ENCODE peak calls at places on chromosomes 4 and X, in four cellular contexts. M is AG04450, R is spleen, Z is AG09319. H is an unnamed sample.

GRCh38 chrX:31209005-31209612 is 137.3 kb upstream of the FTHL17 start:
- DNase-seq in Z (no peak), R (no peak), M (no peak), H (peak)

GRCh38 chrX:12360991-12361598 is 222.8 kb downstream of the FRMPD4 start:
- DNase-seq in R (no peak), M (no peak), Z (no peak), H (peak)

GRCh38 chrX:8139713-8140112 is 31.4 kb downstream of the VCX2 start:
- DNase-seq in Z (no peak), R (no peak), M (no peak), H (peak)

GRCh38 chr4:151530783-151531182 is 121.8 kb downstream of the FHIP1A start:
- DNase-seq in Z (no peak), R (no peak), M (no peak), H (peak)

GRCh38 chr4:55612341-55612740 is 20.3 kb upstream of the PDCL2 start:
- DNase-seq in R (no peak), M (no peak), Z (no peak), H (no peak)

GRCh38 chr4:80463509-80463908 is 128.0 kb downstream of the CFAP299 start:
- DNase-seq in M (no peak), R (no peak), Z (no peak), H (no peak)

GRCh38 chr4:8015512-8015911 is 75.9 kb upstream of the AFAP1 start:
- DNase-seq in Z (no peak), R (no peak), M (no peak), H (peak)

GRCh38 chr4:89000844-89001360 is 56.1 kb downstream of the FAM13A start:
- DNase-seq in Z (no peak), M (no peak), R (no peak), H (peak)

GRCh38 chrX:123830309-123830708 is 29.5 kb upstream of the XIAP start:
- DNase-seq in R (no peak), Z (peak), M (no peak), H (peak)

GRCh38 chr4:36386691-36387090 is 105.3 kb downstream of the DTHD1 start:
- DNase-seq in Z (no peak), M (no peak), R (no peak), H (no peak)

GRCh38 chrX:135688137-135688536 is 25.3 kb upstream of the CT45A1 start:
- DNase-seq in M (no peak), R (peak), Z (no peak), H (no peak)

GRCh38 chrX:118117069-118117405 is 427 bp upstream of the KLHL13 start:
- DNase-seq in M (no peak), R (no peak), Z (no peak), H (no peak)

GRCh38 chr4:180640193-180640592 is 1603.0 kb upstream of the TENM3 start:
- DNase-seq in R (no peak), M (no peak), Z (no peak), H (no peak)

GRCh38 chr4:32455231-32455630 is 1735.1 kb downstream of the PCDH7 start:
- DNase-seq in R (no peak), M (no peak), Z (no peak), H (peak)

GRCh38 chrX:53312946-53313745 is 31.8 kb upstream of the IQSEC2 start:
- DNase-seq in Z (peak), R (no peak), M (no peak), H (peak)

GRCh38 chr4:103011378-103012025 is 8.0 kb downstream of the SLC9B1 start:
- DNase-seq in Z (no peak), M (no peak), R (no peak), H (peak)

GRCh38 chr4:24655971-24656370 is 71.6 kb upstream of the DHX15 start:
- DNase-seq in Z (no peak), M (no peak), R (no peak), H (no peak)

GRCh38 chr4:123352240-123352945 is 44.2 kb upstream of the SPRY1 start:
- DNase-seq in M (no peak), Z (peak), R (no peak), H (peak)

GRCh38 chr4:108166441-108167315 is 2.1 kb downstream of the LEF1 start:
- DNase-seq in M (no peak), R (peak), Z (no peak), H (no peak)

GRCh38 chr4:2832309-2832980 is 11.2 kb upstream of the ADD1 start:
- DNase-seq in M (no peak), Z (no peak), R (peak), H (no peak)

GRCh38 chr4:69763233-69763632 is 2.8 kb upstream of the SULT1B1 start:
- DNase-seq in M (no peak), Z (no peak), R (no peak), H (no peak)

GRCh38 chr4:183424109-183424751 is 20.2 kb upstream of the CDKN2AIP start:
- DNase-seq in Z (no peak), R (no peak), M (no peak), H (no peak)

GRCh38 chrX:101686574-101686973 is 26.9 kb upstream of the ARMCX2 start:
- DNase-seq in M (no peak), Z (no peak), R (no peak), H (no peak)

GRCh38 chr4:18568600-18568999 is 547.0 kb upstream of the LCORL start:
- DNase-seq in R (no peak), Z (no peak), M (no peak), H (peak)

GRCh38 chrX:11100281-11101035 is 10.7 kb upstream of the HCCS start:
- DNase-seq in R (no peak), M (peak), Z (peak), H (peak)

GRCh38 chr4:179110356-179110755 is 1668.1 kb upstream of the AGA start:
- DNase-seq in Z (no peak), M (peak), R (no peak), H (peak)

GRCh38 chrX:49247916-49248811 is 12.9 kb downstream of the CCDC22 start:
- DNase-seq in Z (no peak), R (no peak), M (no peak), H (no peak)

GRCh38 chr4:38364383-38364963 is 299.5 kb upstream of the KLF3 start:
- DNase-seq in M (no peak), R (no peak), Z (no peak), H (no peak)

GRCh38 chr4:55030606-55031005 is 94.8 kb downstream of the KDR start:
- DNase-seq in R (no peak), M (no peak), Z (no peak), H (no peak)

GRCh38 chr4:186144596-186145569 is 40.4 kb downstream of the FAM149A start:
- DNase-seq in Z (no peak), R (peak), M (no peak), H (peak)

GRCh38 chr4:125244848-125245450 is 69.8 kb upstream of the FAT4 start:
- DNase-seq in R (no peak), Z (no peak), M (no peak), H (peak)

GRCh38 chr4:98514930-98515809 is 143.2 kb downstream of the TSPAN5 start:
- DNase-seq in R (no peak), Z (no peak), M (no peak), H (no peak)

GRCh38 chr4:41749650-41750049 is 1.1 kb upstream of the PHOX2B start:
- DNase-seq in R (no peak), M (no peak), Z (no peak), H (no peak)

GRCh38 chrX:112527903-112528302 is 151.8 kb downstream of the LHFPL1 start:
- DNase-seq in R (no peak), M (no peak), Z (no peak), H (no peak)

GRCh38 chrX:54920610-54921426 is at the start of gene TRO:
- DNase-seq in R (no peak), Z (no peak), M (no peak), H (no peak)

GRCh38 chr4:10054571-10055041 is 33.3 kb upstream of the SLC2A9 start:
- DNase-seq in R (no peak), M (no peak), Z (no peak), H (peak)

DNA sequence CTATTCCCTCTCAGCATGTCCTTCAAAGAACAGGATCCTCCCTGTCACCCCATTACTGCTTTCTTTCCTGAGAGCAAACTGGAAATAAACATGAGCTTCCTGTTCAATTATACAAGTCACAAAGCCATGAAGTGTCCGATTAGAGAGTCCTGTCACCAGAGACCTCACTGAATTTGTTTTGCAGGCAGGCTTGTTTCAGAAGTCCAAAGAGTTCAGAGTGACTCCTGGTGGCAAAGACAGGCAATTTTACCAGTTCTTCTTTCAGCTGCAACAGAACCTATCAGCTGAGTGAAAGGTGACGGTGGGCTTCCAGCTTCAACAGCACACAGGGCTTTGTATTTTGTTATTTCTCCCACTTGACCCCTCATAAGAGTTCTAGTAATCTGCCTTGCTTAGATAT is 6.4 kb downstream of the ELK1 start:
- DNase-seq in R (no peak), Z (no peak), M (no peak), H (peak)
- TF ChIP-seq CTCF in R (peak), Z (peak), M (peak), H (peak)

GRCh38 chrX:39149761-39150160 is 348.5 kb downstream of the MID1IP1 start:
- DNase-seq in Z (peak), R (peak), M (peak), H (peak)
- TF ChIP-seq CTCF in Z (peak), R (peak), M (peak), H (peak)

GRCh38 chrX:19991350-19991718 is 473 bp upstream of the BCLAF3 start:
- DNase-seq in M (no peak), R (no peak), Z (no peak), H (no peak)
- TF ChIP-seq CTCF in M (no peak), R (peak), Z (no peak), H (no peak)

GRCh38 chrX:13764765-13765164 is 30.2 kb downstream of the OFD1 start:
- DNase-seq in M (no peak), Z (no peak), R (no peak), H (peak)
- TF ChIP-seq CTCF in M (peak), Z (no peak), R (no peak), H (peak)

GRCh38 chr4:4866833-4867744 is 7.6 kb downstream of the MSX1 start:
- DNase-seq in Z (peak), R (no peak), M (no peak), H (no peak)
- TF ChIP-seq CTCF in Z (peak), R (peak), M (peak), H (no peak)

DNA sequence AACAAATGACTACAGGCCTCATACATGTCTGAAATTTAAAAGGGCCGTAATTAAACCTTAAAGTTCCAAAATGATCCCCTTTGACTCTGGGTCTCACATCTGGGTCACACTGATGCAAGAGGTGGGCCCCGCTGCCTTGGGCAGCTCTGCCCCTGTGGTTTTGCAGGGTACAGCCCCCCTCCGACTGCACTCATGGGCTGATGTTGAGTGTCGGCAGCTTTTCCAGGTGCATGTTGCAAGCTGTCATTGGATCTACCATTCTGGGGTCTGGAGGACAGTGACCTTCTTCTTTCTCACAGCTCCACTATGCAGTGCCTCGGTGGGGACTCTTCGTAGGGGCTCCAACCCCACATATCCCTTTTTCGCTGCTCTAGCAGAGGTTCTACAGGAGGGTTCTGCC is 1537.9 kb downstream of the PCDH18 start:
- DNase-seq in R (no peak), Z (no peak), M (no peak), H (no peak)
- TF ChIP-seq CTCF in R (no peak), Z (no peak), M (no peak), H (no peak)

GRCh38 chr4:22692736-22693135 is at the start of gene GBA3:
- DNase-seq in R (no peak), Z (no peak), M (no peak), H (no peak)
- TF ChIP-seq CTCF in R (no peak), Z (no peak), M (no peak), H (no peak)

DNA sequence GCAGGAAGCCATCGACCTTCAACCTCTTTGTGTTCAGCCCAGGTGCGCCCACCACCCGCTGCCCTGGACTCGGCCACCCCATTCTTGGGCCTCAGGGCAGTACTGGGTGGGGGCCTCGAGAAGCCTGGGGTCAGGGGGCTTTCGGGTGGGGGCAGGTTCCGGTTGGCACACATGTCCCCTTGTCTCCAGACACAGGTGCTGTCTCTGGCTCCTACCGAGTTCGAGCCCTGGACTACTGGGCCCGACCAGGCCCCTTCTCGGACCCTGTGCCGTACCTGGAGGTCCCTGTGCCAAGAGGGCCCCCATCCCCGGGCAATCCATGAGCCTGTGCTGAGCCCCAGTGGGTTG is 7.4 kb upstream of the FGFRL1 start:
- DNase-seq in Z (no peak), M (no peak), R (no peak), H (no peak)
- TF ChIP-seq CTCF in Z (no peak), M (no peak), R (no peak), H (no peak)

GRCh38 chr4:16270654-16271328 is 44.5 kb upstream of the TAPT1 start:
- DNase-seq in R (no peak), Z (no peak), M (no peak), H (no peak)
- TF ChIP-seq CTCF in R (no peak), Z (no peak), M (peak), H (peak)

DNA sequence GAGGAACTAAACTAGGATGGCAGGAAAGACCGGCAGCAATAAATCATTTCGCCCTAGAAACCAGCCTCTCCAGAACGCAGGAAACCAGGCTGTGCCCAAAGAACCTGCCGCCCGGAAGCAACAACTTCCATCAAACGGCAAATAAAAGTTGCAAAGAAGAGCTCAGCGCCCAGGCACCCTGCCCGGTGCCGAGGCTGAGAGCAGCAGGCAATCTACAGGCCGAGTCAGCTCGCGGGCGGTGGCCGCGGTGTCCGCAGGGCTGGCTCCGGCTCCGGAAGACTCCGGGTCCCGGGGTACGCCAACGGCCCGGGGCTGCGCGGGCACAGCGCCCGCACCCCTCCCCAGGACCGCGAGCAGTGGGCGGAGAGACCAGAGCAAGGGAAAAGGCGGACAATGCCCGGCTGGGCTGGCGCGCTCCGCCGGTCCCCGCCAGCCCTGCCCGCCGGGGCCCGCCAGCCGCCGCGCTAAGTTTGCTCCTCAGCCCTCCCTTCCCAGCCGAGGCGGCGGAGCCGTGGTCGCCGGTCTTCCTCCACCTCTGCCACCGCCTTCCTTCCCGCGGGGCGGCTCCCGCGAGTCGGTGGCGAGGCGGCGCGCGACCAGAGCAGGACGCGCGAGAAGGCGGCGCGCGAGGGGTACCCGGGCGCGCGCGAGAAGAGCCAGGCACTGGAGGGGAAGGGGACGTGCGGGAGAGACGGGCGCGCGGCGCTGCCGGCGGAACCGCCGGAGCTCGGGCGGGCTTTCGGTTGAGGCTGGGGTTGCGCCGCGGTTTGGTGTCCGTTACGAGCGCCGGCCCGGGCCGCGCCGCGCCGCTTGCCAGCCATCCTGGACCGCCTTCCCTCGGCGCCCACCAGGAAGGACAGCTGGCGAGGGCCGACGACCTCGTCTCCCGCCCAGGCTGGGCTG is 733 bp downstream of the FRYL start:
- DNase-seq in M (no peak), R (peak), Z (no peak), H (peak)
- TF ChIP-seq CTCF in M (no peak), R (peak), Z (no peak), H (no peak)